ENCODE peak calls at places on chromosomes 3 and 15, in nine cellular contexts. A, N, Q, O, V, S, L, X and W are unnamed samples.

GRCh38 chr3:127036209-127037020 is 53.5 kb downstream of the PLXNA1 start:
- DNase-seq in X (no peak), Q (no peak), A (no peak), V (peak; percentile 21), S (no peak), O (no peak), L (no peak), N (no peak), W (no peak)

GRCh38 chr3:52028572-52028971 is 27.8 kb downstream of the DUSP7 start:
- DNase-seq in A (no peak), Q (no peak), L (no peak), N (no peak), V (peak; percentile 93), X (no peak), S (no peak), O (peak; percentile 20), W (no peak)

GRCh38 chr3:146865175-146865755 is 260.1 kb upstream of the PLSCR5 start:
- DNase-seq in Q (no peak), N (no peak), A (no peak), X (no peak), O (no peak), S (no peak), L (no peak), V (peak; percentile 24), W (no peak)

GRCh38 chr15:43408789-43409188 is 37.9 kb downstream of the TUBGCP4 start:
- DNase-seq in S (peak; percentile 17), X (no peak), A (no peak), V (no peak), O (no peak), N (no peak), Q (no peak), L (no peak), W (no peak)

GRCh38 chr3:17491601-17492000 is 250.8 kb downstream of the TBC1D5 start:
- DNase-seq in S (peak; percentile 77), O (peak; percentile 73), V (no peak), Q (peak; percentile 19), X (no peak), A (no peak), N (no peak), L (no peak), W (no peak)

GRCh38 chr3:34683851-34684250 is 885.4 kb downstream of the PDCD6IP start:
- DNase-seq in X (no peak), S (peak; percentile 71), O (peak; percentile 71), L (peak; percentile 22), Q (peak; percentile 46), A (peak; percentile 4), N (no peak), V (peak; percentile 59), W (peak; percentile 17)

GRCh38 chr3:46998852-46999515 is 19.5 kb downstream of the NBEAL2 start:
- DNase-seq in Q (no peak), L (no peak), V (peak; percentile 6), X (no peak), N (no peak), S (no peak), O (no peak), A (no peak), W (no peak)

GRCh38 chr3:25663324-25664065 is 1.2 kb downstream of the TOP2B start:
- DNase-seq in A (peak; percentile 4), N (no peak), L (peak; percentile 56), Q (peak; percentile 48), V (no peak), S (peak; percentile 21), O (peak; percentile 52), X (no peak), W (peak; percentile 56)

GRCh38 chr3:132726341-132726823 is 4.2 kb upstream of the NPHP3 start:
- DNase-seq in O (peak; percentile 58), A (no peak), V (no peak), L (peak; percentile 39), N (no peak), Q (peak; percentile 57), S (peak; percentile 51), X (no peak), W (peak; percentile 50)

GRCh38 chr3:84965141-84965540 is 6.4 kb downstream of the CADM2 start:
- DNase-seq in N (no peak), Q (no peak), V (no peak), O (peak; percentile 47), A (no peak), S (peak; percentile 0), L (peak; percentile 10), X (no peak), W (no peak)

GRCh38 chr15:63487076-63487757 is 17.2 kb upstream of the USP3 start:
- DNase-seq in V (peak; percentile 91), L (peak; percentile 66), A (peak; percentile 94), S (peak; percentile 81), Q (peak; percentile 72), X (peak; percentile 64), O (peak; percentile 79), N (peak; percentile 94), W (peak; percentile 81)

GRCh38 chr15:56832125-56832524 is 86.3 kb upstream of the TCF12 start:
- DNase-seq in V (peak; percentile 78), A (no peak), N (no peak), L (no peak), S (peak; percentile 37), X (no peak), O (peak; percentile 78), Q (no peak), W (no peak)